ENCODE peak calls at places on chromosome 17, in six cellular contexts. Y, D, K, Q, P and C are unnamed samples.

GRCh38 chr17:64277831-64278562 is 14.9 kb upstream of the TEX2 start:
- DNase-seq in Y (no peak), D (no peak), K (peak), Q (peak), P (no peak), C (no peak)

GRCh38 chr17:67293251-67294203 is 48.5 kb upstream of the HELZ start:
- DNase-seq in Y (peak), D (peak), K (peak), Q (peak), P (peak), C (peak)

GRCh38 chr17:55054429-55054828 is 85.9 kb downstream of the STXBP4 start:
- DNase-seq in Y (no peak), D (no peak), K (no peak), Q (no peak), P (no peak), C (no peak)

GRCh38 chr17:56658648-56659047 is 65.1 kb downstream of the NOG start:
- DNase-seq in Y (no peak), D (no peak), K (no peak), Q (no peak), P (no peak), C (no peak)

GRCh38 chr17:76150712-76151622 is 9.9 kb upstream of the FOXJ1 start:
- DNase-seq in Y (peak), D (no peak), K (no peak), Q (no peak), P (no peak), C (no peak)

GRCh38 chr17:6064855-6065254 is 5.3 kb upstream of the WSCD1 start:
- DNase-seq in Y (no peak), D (no peak), K (no peak), Q (no peak), P (no peak), C (no peak)

GRCh38 chr17:43734376-43734775 is 24.2 kb downstream of the SOST start:
- DNase-seq in Y (no peak), D (peak), K (peak), Q (peak), P (no peak), C (no peak)

GRCh38 chr17:44389723-44390202 is 314 bp upstream of the ITGA2B start:
- DNase-seq in Y (peak), D (no peak), K (no peak), Q (no peak), P (peak), C (no peak)

GRCh38 chr17:260031-260791 is 78.8 kb upstream of the DOC2B start:
- DNase-seq in Y (peak), D (no peak), K (no peak), Q (no peak), P (peak), C (peak)

GRCh38 chr17:50240876-50241275 is 33.4 kb upstream of the TMEM92 start:
- DNase-seq in Y (no peak), D (no peak), K (peak), Q (peak), P (no peak), C (no peak)

GRCh38 chr17:72927146-72927545 is 165.3 kb downstream of the SLC39A11 start:
- DNase-seq in Y (no peak), D (no peak), K (no peak), Q (no peak), P (no peak), C (no peak)

GRCh38 chr17:69434164-69434579 is 19.7 kb downstream of the MAP2K6 start:
- DNase-seq in Y (no peak), D (no peak), K (no peak), Q (peak), P (no peak), C (no peak)

GRCh38 chr17:72890711-72891110 is 201.8 kb downstream of the SLC39A11 start:
- DNase-seq in Y (no peak), D (no peak), K (peak), Q (peak), P (no peak), C (no peak)

GRCh38 chr17:30716461-30717289 is 107.8 kb downstream of the CRLF3 start:
- DNase-seq in Y (peak), D (no peak), K (peak), Q (no peak), P (peak), C (no peak)

GRCh38 chr17:57757735-57758134 is 12.6 kb upstream of the CCDC182 start:
- DNase-seq in Y (no peak), D (no peak), K (no peak), Q (no peak), P (no peak), C (no peak)

GRCh38 chr17:27550291-27550930 is 80.6 kb upstream of the LGALS9 start:
- DNase-seq in Y (no peak), D (no peak), K (no peak), Q (no peak), P (no peak), C (no peak)

GRCh38 chr17:16922386-16923096 is 49.4 kb downstream of the TNFRSF13B start:
- DNase-seq in Y (no peak), D (no peak), K (no peak), Q (no peak), P (no peak), C (no peak)

GRCh38 chr17:19904412-19904811 is 36.7 kb upstream of the ULK2 start:
- DNase-seq in Y (no peak), D (no peak), K (peak), Q (peak), P (no peak), C (no peak)

GRCh38 chr17:43855061-43855460 is 8.1 kb downstream of the CD300LG start:
- DNase-seq in Y (no peak), D (no peak), K (no peak), Q (no peak), P (peak), C (no peak)

GRCh38 chr17:35849469-35850348 is 19.0 kb downstream of the HEATR9 start:
- DNase-seq in Y (peak), D (peak), K (peak), Q (peak), P (peak), C (no peak)

GRCh38 chr17:42459256-42459982 is 741 bp downstream of the ATP6V0A1 start:
- DNase-seq in Y (peak), D (peak), K (peak), Q (peak), P (peak), C (no peak)

GRCh38 chr17:57555636-57556175 is 189.4 kb downstream of the CCDC182 start:
- DNase-seq in Y (no peak), D (no peak), K (no peak), Q (no peak), P (peak), C (no peak)

GRCh38 chr17:72826602-72827001 is 265.9 kb downstream of the SLC39A11 start:
- DNase-seq in Y (no peak), D (peak), K (no peak), Q (no peak), P (no peak), C (no peak)

GRCh38 chr17:78257810-78258322 is 26.4 kb downstream of the TMEM235 start:
- DNase-seq in Y (no peak), D (peak), K (no peak), Q (peak), P (peak), C (peak)

GRCh38 chr17:80696456-80696855 is 151.8 kb downstream of the RPTOR start:
- DNase-seq in Y (no peak), D (no peak), K (peak), Q (no peak), P (no peak), C (no peak)

GRCh38 chr17:10278218-10278617 is 79.8 kb upstream of the GAS7 start:
- DNase-seq in Y (no peak), D (no peak), K (no peak), Q (peak), P (no peak), C (no peak)

GRCh38 chr17:336110-337021 is 16.2 kb downstream of the RPH3AL start:
- DNase-seq in Y (peak), D (no peak), K (no peak), Q (peak), P (peak), C (peak)

GRCh38 chr17:4142107-4142900 is 526 bp downstream of the ZZEF1 start:
- DNase-seq in Y (no peak), D (peak), K (peak), Q (peak), P (no peak), C (no peak)

GRCh38 chr17:82370471-82371332 is 863 bp upstream of the UTS2R start:
- DNase-seq in Y (no peak), D (no peak), K (no peak), Q (peak), P (no peak), C (no peak)
- TF ChIP-seq CTCF in Y (no peak), D (no peak), K (no peak), Q (no peak), P (no peak), C (no peak)

DNA sequence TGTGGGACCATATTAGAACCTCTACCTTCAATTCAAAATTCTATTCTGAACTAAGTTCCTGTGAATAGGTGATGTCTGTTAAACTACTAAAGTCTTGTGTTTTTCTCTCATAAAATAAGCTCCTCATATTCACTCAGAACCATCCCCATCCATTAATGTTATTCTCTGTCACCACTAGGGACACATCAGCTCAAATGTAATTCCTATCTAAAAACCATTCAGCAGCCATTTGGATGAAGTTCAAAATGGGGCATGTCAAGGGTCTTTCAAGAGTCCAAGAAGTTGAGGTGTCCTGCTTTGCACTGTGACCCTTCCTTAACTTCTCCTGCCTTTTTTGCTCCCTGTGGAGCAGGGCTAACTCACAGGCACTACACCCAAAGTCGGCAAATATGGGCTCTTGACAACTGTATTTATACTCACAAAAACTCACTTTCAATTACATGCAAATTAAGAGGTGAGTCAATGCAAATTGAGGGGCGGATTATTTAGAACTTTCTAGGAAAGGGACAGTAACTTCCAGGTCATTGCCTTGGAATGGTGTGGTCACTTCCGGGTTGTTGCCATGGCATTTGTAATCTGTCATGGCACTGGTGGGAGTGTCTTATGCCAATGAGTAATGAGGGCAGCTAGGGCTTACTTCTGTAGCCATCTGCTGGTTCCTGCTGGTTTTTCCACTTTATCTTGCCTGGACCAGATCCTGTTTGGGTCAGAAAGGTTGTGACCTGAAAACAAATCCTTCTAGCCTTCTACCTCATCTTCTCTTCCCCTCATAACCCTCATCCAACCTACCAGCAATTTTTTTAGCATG is 128.2 kb upstream of the COX10 start:
- DNase-seq in Y (peak), D (peak), K (peak), Q (no peak), P (no peak), C (no peak)
- TF ChIP-seq CTCF in Y (peak), D (no peak), K (peak), Q (no peak), P (no peak), C (no peak)

DNA sequence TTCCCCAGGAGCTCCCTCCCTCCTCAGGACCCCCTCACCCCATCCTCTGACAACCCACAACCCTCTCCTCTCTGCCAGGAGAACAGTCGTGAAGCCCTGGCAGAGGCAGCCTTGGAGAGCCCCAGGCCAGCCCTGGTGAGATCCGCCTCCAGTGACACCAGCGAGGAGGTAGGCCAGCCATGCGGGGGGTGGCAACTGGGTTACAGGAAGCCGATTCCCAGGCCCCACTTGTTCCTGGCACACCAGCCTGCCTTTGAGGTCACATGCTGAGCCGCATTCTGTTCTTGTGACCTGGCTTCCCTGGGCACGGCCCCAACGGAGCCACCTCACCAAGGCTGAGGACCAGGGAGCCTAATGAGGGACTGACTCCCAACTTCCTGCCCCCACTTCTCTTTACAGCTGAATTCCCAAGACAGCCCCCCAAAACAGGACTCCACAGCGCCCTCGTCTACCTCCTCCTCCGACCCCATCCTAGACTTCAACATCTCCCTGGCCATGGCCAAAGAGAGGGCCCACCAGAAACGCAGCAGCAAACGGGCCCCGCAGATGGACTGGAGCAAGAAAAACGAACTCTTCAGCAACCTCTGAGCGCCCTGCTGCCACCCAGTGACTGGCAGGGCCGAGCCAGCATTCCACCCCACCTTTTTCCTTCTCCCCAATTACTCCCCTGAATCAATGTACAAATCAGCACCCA is 7.9 kb downstream of the NAT9 start:
- DNase-seq in Y (no peak), D (no peak), K (peak), Q (peak), P (no peak), C (no peak)
- TF ChIP-seq CTCF in Y (no peak), D (no peak), K (no peak), Q (no peak), P (no peak), C (no peak)

GRCh38 chr17:40515491-40516041 is 14.1 kb upstream of the TNS4 start:
- DNase-seq in Y (no peak), D (no peak), K (no peak), Q (no peak), P (no peak), C (no peak)

GRCh38 chr17:40517286-40517662 is 15.9 kb upstream of the TNS4 start:
- DNase-seq in Y (no peak), D (no peak), K (no peak), Q (no peak), P (no peak), C (no peak)

GRCh38 chr17:40514013-40514875 is 12.8 kb upstream of the TNS4 start:
- DNase-seq in Y (no peak), D (no peak), K (no peak), Q (no peak), P (no peak), C (no peak)

GRCh38 chr17:40516581-40517285 is 15.3 kb upstream of the TNS4 start:
- DNase-seq in Y (no peak), D (no peak), K (peak), Q (peak), P (peak), C (no peak)

DNA sequence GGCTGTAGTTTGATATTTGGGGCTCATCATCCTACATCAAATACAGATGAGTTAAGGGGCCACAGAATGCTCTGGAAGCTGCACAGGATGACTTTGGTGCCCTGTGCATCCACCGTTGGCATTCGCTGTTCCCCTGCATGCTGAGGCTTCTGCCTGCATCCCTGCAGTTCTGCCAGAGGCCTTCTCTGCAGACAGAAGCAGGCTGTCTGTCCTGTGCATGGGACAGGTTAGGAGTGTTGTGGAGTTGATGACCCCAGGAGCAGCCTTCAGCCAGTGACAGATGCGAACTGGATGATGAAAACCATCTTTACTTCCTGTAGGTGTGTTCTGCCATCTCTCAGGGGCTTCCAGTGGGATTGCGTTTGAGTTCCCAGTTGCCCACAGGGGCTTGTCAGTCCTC is 13.6 kb upstream of the TNS4 start:
- DNase-seq in Y (no peak), D (no peak), K (no peak), Q (no peak), P (no peak), C (no peak)
- TF ChIP-seq CTCF in Y (no peak), D (no peak), K (no peak), Q (no peak), P (no peak), C (no peak)

GRCh38 chr17:2030779-2031163 is 818 bp downstream of the DPH1 start:
- DNase-seq in Y (peak), D (no peak), K (peak), Q (peak), P (no peak), C (no peak)
- TF ChIP-seq CTCF in Y (peak), D (peak), K (peak), Q (peak), P (peak), C (no peak)

GRCh38 chr17:7719661-7720060 is 2.1 kb downstream of the DNAH2 start:
- DNase-seq in Y (no peak), D (no peak), K (no peak), Q (no peak), P (no peak), C (no peak)

GRCh38 chr17:7716299-7716886 is 1.2 kb upstream of the DNAH2 start:
- DNase-seq in Y (peak), D (no peak), K (no peak), Q (no peak), P (no peak), C (no peak)

GRCh38 chr17:7717756-7718350 is 309 bp downstream of the DNAH2 start:
- DNase-seq in Y (peak), D (no peak), K (peak), Q (peak), P (no peak), C (no peak)

GRCh38 chr17:7714721-7715594 is 2.6 kb upstream of the DNAH2 start:
- DNase-seq in Y (no peak), D (no peak), K (no peak), Q (no peak), P (no peak), C (no peak)

GRCh38 chr17:7716901-7717755 is at the start of gene DNAH2:
- DNase-seq in Y (peak), D (peak), K (peak), Q (peak), P (peak), C (no peak)
- TF ChIP-seq CTCF in Y (peak), D (peak), K (peak), Q (peak), P (peak), C (peak)

DNA sequence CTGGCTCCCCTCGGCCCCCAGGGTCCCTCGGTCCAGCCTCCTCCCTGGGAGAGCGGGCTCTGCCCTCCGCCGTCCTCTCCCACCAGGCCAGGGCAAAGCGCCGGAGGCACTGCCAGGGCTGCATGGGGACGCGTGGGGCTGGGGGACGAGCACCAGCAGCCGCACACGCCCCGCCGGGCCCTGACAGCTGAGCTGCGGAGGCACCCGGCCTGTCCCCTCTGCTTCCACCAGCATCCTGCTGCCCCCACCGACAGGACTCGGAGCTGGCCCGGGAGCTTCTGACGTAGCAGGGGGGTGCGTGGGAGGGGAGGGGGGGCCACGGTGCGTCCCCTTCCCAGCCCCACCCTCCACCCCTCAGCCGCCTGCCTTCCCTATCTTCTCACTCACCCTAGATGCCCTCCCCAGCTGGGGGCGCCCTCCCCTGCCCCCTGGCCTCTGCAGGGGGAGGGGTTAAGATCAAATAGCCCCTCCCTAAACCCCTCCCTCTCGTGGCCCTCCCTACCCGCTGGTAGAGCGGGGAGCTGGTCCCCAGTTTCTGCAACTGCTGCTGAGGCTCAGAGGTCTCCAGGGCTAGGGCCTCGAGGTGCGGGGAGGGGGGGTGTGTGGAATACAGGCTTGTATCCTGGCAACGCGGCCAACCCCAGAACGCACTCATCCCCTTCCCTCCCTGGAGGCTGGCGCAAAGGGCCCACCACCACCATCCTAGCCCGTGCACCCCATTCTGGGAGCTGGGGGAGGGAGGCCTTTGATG is 1.1 kb downstream of the SRCIN1 start:
- DNase-seq in Y (peak), D (no peak), K (no peak), Q (no peak), P (no peak), C (no peak)
- TF ChIP-seq CTCF in Y (peak), D (peak), K (no peak), Q (no peak), P (peak), C (no peak)

GRCh38 chr17:48830840-48831548 is at the start of gene CALCOCO2:
- DNase-seq in Y (peak), D (peak), K (peak), Q (peak), P (peak), C (peak)
- TF ChIP-seq CTCF in Y (no peak), D (no peak), K (peak), Q (no peak), P (no peak), C (no peak)

DNA sequence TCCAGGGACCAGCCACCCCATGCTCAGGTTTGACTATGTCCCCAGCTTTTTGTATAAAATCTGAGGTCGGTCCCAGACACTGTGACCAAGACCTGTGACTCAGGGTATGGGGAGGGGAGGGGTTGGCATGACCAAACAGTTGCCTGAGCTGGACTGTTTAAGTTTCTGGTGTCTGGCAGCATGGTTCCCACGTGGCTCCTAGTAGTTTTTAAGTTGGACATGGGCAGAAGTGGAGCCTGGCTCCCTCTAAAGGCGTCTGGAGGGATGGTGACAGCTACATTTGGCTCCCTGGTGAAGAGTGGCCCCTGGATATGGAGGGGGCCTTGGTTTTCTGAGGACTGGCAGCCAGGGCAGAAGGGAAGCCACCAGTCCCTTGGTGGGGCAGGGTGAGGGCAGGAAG is 7.9 kb downstream of the SMCR8 start:
- DNase-seq in Y (no peak), D (no peak), K (no peak), Q (no peak), P (no peak), C (no peak)
- TF ChIP-seq CTCF in Y (peak), D (peak), K (no peak), Q (no peak), P (no peak), C (peak)

GRCh38 chr17:32116937-32117336 is 25.4 kb upstream of the RHOT1 start:
- DNase-seq in Y (no peak), D (no peak), K (no peak), Q (no peak), P (no peak), C (no peak)

GRCh38 chr17:32110596-32110995 is 31.7 kb upstream of the RHOT1 start:
- DNase-seq in Y (no peak), D (peak), K (no peak), Q (no peak), P (no peak), C (no peak)

GRCh38 chr17:32114536-32114935 is 27.8 kb upstream of the RHOT1 start:
- DNase-seq in Y (no peak), D (no peak), K (no peak), Q (no peak), P (no peak), C (no peak)

GRCh38 chr17:32112416-32112815 is 29.9 kb upstream of the RHOT1 start:
- DNase-seq in Y (no peak), D (no peak), K (no peak), Q (no peak), P (no peak), C (no peak)

GRCh38 chr17:32111141-32111771 is 31.0 kb upstream of the RHOT1 start:
- DNase-seq in Y (peak), D (peak), K (no peak), Q (peak), P (no peak), C (no peak)
- TF ChIP-seq CTCF in Y (peak), D (peak), K (peak), Q (peak), P (peak), C (peak)